ENCODE peak calls at places on chromosomes 12 and 14, in five cellular contexts. W is GM23338, Y is mesendoderm, Z is psoas muscle, F is aorta. B is an unnamed sample. For H3K36me3, the result is how much of the 10 kb centered on the place peaks cover.

GRCh38 chr14:59013672-59014298 is 174.7 kb upstream of the DAAM1 start:
- DNase-seq in W (no peak), Y (no peak), Z (no peak), F (no peak), B (peak)

GRCh38 chr12:87231818-87232217 is 797.4 kb downstream of the C12orf50 start:
- DNase-seq in W (no peak), Y (no peak), Z (no peak), F (no peak), B (peak)

GRCh38 chr12:25307818-25308217 is 57.1 kb upstream of the KRAS start:
- DNase-seq in W (no peak), Y (no peak), Z (no peak), F (no peak), B (no peak)

GRCh38 chr14:23057757-23058653 is 685 bp upstream of the CDH24 start:
- DNase-seq in W (peak), Y (peak), Z (peak), F (peak), B (peak)

GRCh38 chr14:50714452-50715073 is 46.5 kb upstream of the SAV1 start:
- DNase-seq in W (peak), Y (peak), Z (no peak), F (no peak), B (peak)

GRCh38 chr14:62081012-62081612 is 318.9 kb downstream of the SNAPC1 start:
- DNase-seq in W (no peak), Y (no peak), Z (no peak), F (no peak), B (no peak)

GRCh38 chr12:10959777-10960176 is 20.7 kb upstream of the TAS2R14 start:
- DNase-seq in W (no peak), Y (peak), Z (no peak), F (no peak), B (no peak)

GRCh38 chr14:103679351-103679750 is 35.9 kb downstream of the XRCC3 start:
- DNase-seq in W (peak), Y (peak), Z (peak), F (peak), B (no peak)

GRCh38 chr12:115243933-115244628 is 560.1 kb upstream of the TBX3 start:
- DNase-seq in W (no peak), Y (no peak), Z (no peak), F (no peak), B (no peak)

GRCh38 chr12:51631591-51631990 is 40.6 kb downstream of the SCN8A start:
- DNase-seq in W (no peak), Y (peak), Z (no peak), F (no peak), B (peak)

GRCh38 chr12:108568653-108569154 is 6.3 kb downstream of the ISCU start:
- DNase-seq in W (no peak), Y (no peak), Z (no peak), F (no peak), B (no peak)

GRCh38 chr14:63210812-63211211 is 6.6 kb downstream of the RHOJ start:
- DNase-seq in W (no peak), Y (no peak), Z (no peak), F (no peak), B (no peak)

GRCh38 chr12:6382371-6382770 is 1.6 kb upstream of the LTBR start:
- DNase-seq in W (peak), Y (no peak), Z (no peak), F (no peak), B (no peak)

DNA sequence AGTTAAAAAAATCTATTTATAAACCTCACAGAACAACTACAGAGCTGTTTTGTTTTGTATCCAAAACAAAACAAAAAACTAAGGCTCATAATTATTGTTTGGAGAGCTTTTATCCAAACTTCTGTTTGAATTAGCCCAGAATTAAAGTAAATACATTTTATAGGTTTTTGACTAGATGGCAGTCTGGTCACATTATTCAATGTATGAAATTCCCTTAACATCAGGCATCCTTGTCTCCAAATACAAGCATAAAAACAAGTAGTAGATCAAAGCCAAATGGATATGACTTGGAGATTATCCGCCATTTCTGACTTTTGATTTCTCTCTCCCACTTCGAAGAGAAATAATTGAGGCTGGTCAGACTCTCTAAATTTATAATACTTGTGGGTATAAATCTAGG is 63.5 kb downstream of the SLC38A1 start:
- DNase-seq in W (no peak), Y (no peak), Z (no peak), F (no peak), B (no peak)
- H3K36me3 ChIP-seq in W (half or more), Y (under half), Z (under half), F (under half), B (under half)

DNA sequence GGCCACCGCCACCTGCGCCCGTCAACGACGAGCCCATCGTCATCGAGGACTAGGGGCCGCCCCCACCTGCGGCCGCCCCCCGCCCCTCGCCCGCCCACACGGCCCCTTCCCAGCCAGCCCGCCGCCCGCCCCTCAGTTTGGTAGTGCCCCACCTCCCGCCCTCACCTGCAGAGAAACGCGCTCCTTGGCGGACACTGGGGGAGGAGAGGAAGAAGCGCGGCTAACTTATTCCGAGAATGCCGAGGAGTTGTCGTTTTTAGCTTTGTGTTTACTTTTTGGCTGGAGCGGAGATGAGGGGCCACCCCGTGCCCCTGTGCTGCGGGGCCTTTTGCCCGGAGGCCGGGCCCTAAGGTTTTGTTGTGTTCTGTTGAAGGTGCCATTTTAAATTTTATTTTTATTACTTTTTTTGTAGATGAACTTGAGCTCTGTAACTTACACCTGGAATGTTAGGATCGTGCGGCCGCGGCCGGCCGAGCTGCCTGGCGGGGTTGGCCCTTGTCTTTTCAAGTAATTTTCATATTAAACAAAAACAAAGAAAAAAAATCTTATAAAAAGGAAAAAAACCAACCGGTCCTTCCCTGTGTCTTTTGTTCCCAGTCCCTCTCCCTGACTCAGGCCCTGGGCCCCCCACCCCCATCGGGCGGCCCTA is 4.3 kb upstream of the CRIP2 start:
- DNase-seq in W (peak), Y (no peak), Z (no peak), F (no peak), B (no peak)
- H3K4me3 ChIP-seq in W (no peak), Y (no peak), Z (no peak), F (no peak), B (no peak)

GRCh38 chr12:113929312-113929989 is 36.7 kb downstream of the RBM19 start:
- DNase-seq in W (no peak), Y (no peak), Z (no peak), F (no peak), B (no peak)

GRCh38 chr12:113923251-113923650 is 42.9 kb downstream of the RBM19 start:
- DNase-seq in W (no peak), Y (no peak), Z (no peak), F (no peak), B (no peak)

GRCh38 chr12:113924341-113924740 is 41.8 kb downstream of the RBM19 start:
- DNase-seq in W (no peak), Y (no peak), Z (no peak), F (no peak), B (no peak)

GRCh38 chr12:113930249-113930648 is 35.9 kb downstream of the RBM19 start:
- DNase-seq in W (no peak), Y (no peak), Z (no peak), F (no peak), B (no peak)

DNA sequence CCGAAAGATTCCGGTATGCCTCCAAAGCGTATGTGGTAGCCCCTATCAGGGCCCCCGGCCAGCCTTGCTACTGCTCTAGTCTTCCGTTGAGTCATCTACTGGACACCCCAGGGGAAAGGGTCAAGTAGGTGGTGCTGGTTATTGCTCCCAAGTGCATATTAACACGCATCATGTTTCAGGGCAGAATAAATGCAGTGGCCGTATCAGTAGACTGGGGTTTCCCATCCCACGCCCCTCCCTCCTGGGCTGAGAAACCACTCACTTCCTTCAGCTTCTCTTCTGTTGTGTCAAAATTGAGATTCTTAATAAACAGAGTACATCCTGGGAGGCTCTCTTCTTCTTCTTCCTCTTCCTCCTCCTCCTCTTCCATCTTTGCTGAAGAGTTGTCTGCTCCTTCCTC is 39.3 kb downstream of the RBM19 start:
- DNase-seq in W (no peak), Y (no peak), Z (no peak), F (no peak), B (no peak)
- H3K36me3 ChIP-seq in W (under half), Y (under half), Z (half or more), F (under half), B (under half)

GRCh38 chr12:132602578-132603239 is 7.7 kb downstream of the LRCOL1 start:
- DNase-seq in W (no peak), Y (no peak), Z (peak), F (peak), B (no peak)

GRCh38 chr12:132604108-132605054 is 6.0 kb downstream of the LRCOL1 start:
- DNase-seq in W (no peak), Y (no peak), Z (peak), F (peak), B (no peak)

GRCh38 chr12:132603240-132604107 is 6.9 kb downstream of the LRCOL1 start:
- DNase-seq in W (no peak), Y (no peak), Z (peak), F (peak), B (no peak)

GRCh38 chr12:132600048-132601032 is 10.0 kb downstream of the LRCOL1 start:
- DNase-seq in W (peak), Y (peak), Z (peak), F (peak), B (peak)

DNA sequence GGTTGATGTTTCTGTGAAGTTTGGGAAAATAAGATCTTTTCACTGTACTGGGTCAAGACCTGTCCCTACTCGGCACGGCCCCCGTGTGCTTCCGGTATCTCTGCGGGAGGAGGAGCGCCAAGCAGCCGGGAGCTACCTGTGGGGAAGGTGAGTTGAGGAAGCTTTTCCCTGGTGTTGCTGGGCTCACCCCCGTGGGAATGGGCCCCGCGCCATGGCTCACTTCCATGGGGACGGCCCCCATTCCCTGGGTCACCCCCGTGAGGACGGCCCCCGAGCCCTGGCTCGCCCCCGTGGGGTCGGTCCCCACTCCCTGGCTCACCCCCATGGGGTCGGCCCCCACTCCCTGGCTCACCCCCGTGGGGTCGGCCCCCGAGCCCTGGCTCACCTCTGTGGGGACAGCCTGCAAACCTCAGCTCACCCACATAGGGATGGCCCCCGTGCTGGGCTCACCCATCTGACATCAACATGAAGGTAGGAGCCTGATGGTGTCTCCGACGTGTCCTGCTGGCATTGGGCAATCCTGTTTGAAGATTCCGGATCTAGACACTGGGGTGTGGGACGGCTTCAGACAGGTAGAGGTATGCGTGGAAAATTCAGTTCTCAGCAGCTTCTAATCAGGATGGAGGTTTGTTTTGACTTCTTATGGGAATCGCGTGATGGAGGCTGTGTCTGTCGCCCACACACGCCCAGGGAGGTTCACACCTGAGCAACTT is 9.1 kb downstream of the LRCOL1 start:
- DNase-seq in W (no peak), Y (no peak), Z (peak), F (peak), B (no peak)
- H3K4me3 ChIP-seq in W (no peak), Y (no peak), Z (peak), F (no peak), B (no peak)

DNA sequence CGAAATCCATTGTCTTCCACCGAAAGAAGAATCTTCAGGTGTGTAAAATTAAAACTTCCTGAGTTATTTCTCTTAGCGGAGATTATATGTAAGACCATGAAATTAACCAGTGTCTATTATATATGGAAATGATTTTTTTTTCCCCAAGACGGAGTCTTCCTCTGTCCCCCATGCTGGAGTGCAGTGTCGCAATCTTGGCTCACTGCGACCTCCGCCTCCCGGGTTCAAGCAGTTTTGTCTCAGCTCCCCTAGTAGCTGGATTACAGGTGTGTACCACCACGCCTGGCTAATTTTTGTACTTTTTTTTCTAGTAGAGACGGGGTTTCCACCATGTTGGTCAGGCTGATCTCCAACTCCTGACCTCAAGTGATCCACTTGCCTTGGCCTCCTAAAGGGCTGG is 2.8 kb downstream of the RAN start:
- DNase-seq in W (no peak), Y (no peak), Z (no peak), F (no peak), B (no peak)
- H3K36me3 ChIP-seq in W (under half), Y (under half), Z (half or more), F (under half), B (under half)

GRCh38 chr12:88339254-88339949 is 197.3 kb downstream of the TMTC3 start:
- DNase-seq in W (no peak), Y (no peak), Z (no peak), F (no peak), B (peak)
- H3K4me3 ChIP-seq in W (no peak), Y (no peak), Z (no peak), F (no peak), B (no peak)

DNA sequence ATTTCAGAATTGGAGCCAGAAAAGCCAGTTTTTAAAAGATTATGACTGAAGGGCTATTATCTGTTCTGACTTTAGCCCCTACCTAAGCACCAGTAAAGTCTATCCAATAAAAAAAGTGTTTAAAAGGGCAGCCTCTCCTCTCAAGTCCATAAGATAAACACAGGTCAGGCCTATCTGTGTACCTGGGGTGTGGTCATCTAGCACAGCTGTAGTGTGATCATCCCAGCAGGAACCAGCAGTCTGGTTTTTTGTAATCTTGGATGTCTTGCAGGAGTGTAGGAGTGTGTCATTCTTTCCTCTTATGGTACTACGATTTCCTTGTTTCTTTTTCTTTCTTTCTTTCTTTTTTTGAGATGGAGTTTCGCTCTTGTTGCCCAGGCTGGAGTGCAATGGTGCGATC is 6.5 kb downstream of the APPL2 start:
- DNase-seq in W (no peak), Y (peak), Z (no peak), F (no peak), B (no peak)
- H3K36me3 ChIP-seq in W (under half), Y (under half), Z (under half), F (under half), B (under half)

GRCh38 chr14:75634848-75635247 is 25.8 kb downstream of the ERG28 start:
- DNase-seq in W (no peak), Y (peak), Z (no peak), F (no peak), B (peak)
- H3K4me3 ChIP-seq in W (no peak), Y (no peak), Z (no peak), F (no peak), B (no peak)

GRCh38 chr14:101903111-101903561 is 61.2 kb upstream of the DYNC1H1 start:
- DNase-seq in W (no peak), Y (no peak), Z (peak), F (no peak), B (no peak)
- H3K36me3 ChIP-seq in W (under half), Y (under half), Z (half or more), F (under half), B (under half)

B was measured in bronchial epithelial cell.